ENCODE peak calls at places on chromosomes 7 and 10, in eight cellular contexts. U, G, O, J, L, E, I and V are unnamed samples.
A peak's percentile ranks its signal among the peaks of the same experiment; 100 is the strongest.

GRCh38 chr7:101168412-101169049 is 3.2 kb upstream of the VGF start:
- DNase-seq in U (no peak), G (no peak), O (no peak), J (no peak), L (no peak), E (no peak), I (no peak), V (no peak)

GRCh38 chr10:51422311-51423120 is 276.9 kb downstream of the CSTF2T start:
- DNase-seq in U (peak; percentile 31), G (peak; percentile 50), O (no peak), J (peak; percentile 54), L (peak; percentile 32), E (no peak), I (no peak), V (peak; percentile 27)

GRCh38 chr7:23106801-23107713 is 1.5 kb downstream of the KLHL7 start:
- DNase-seq in U (no peak), G (peak; percentile 20), O (no peak), J (no peak), L (no peak), E (no peak), I (no peak), V (no peak)

GRCh38 chr10:72274730-72275350 is 1.1 kb downstream of the DDIT4 start:
- DNase-seq in U (peak; percentile 88), G (peak; percentile 32), O (no peak), J (peak; percentile 47), L (no peak), E (peak; percentile 34), I (peak; percentile 93), V (peak; percentile 49)

GRCh38 chr10:47092822-47093221 is 181.6 kb downstream of the PTPN20 start:
- DNase-seq in U (no peak), G (no peak), O (no peak), J (no peak), L (no peak), E (no peak), I (no peak), V (no peak)

GRCh38 chr10:986881-987634 is 1.2 kb upstream of the GTPBP4 start:
- DNase-seq in U (no peak), G (peak; percentile 93), O (peak; percentile 81), J (no peak), L (peak; percentile 55), E (no peak), I (no peak), V (no peak)

GRCh38 chr10:21989453-21990154 is 13.9 kb downstream of the DNAJC1 start:
- DNase-seq in U (peak; percentile 33), G (peak; percentile 63), O (peak; percentile 28), J (peak; percentile 48), L (no peak), E (no peak), I (peak; percentile 52), V (peak; percentile 45)

GRCh38 chr10:79047875-79048638 is 20.7 kb upstream of the ZMIZ1 start:
- DNase-seq in U (peak; percentile 31), G (no peak), O (no peak), J (no peak), L (no peak), E (no peak), I (no peak), V (peak; percentile 53)

GRCh38 chr7:82235710-82236109 is 207.9 kb downstream of the CACNA2D1 start:
- DNase-seq in U (no peak), G (peak; percentile 70), O (no peak), J (no peak), L (no peak), E (no peak), I (no peak), V (no peak)

GRCh38 chr10:16183989-16184643 is 252.7 kb upstream of the PTER start:
- DNase-seq in U (no peak), G (no peak), O (no peak), J (no peak), L (no peak), E (no peak), I (no peak), V (no peak)

GRCh38 chr10:122567056-122567660 is 6.6 kb downstream of the DMBT1 start:
- DNase-seq in U (peak; percentile 35), G (no peak), O (no peak), J (peak; percentile 37), L (no peak), E (no peak), I (no peak), V (peak; percentile 28)
- TF ChIP-seq CTCF in U (peak; percentile 64), G (peak; percentile 43), O (peak; percentile 66), J (peak; percentile 52), L (peak; percentile 54), E (no peak), I (peak; percentile 30), V (peak; percentile 35)

GRCh38 chr7:136807598-136807997 is 60.9 kb upstream of the CHRM2 start:
- DNase-seq in U (no peak), G (no peak), O (no peak), J (no peak), L (no peak), E (no peak), I (no peak), V (no peak)
- TF ChIP-seq CTCF in U (no peak), G (no peak), O (no peak), J (no peak), L (no peak), E (no peak), I (no peak), V (no peak)

GRCh38 chr10:97612386-97612785 is 20.9 kb downstream of the MORN4 start:
- DNase-seq in U (no peak), G (peak; percentile 42), O (no peak), J (no peak), L (peak; percentile 15), E (no peak), I (no peak), V (peak; percentile 38)
- TF ChIP-seq CTCF in U (no peak), G (peak; percentile 8), O (peak; percentile 36), J (no peak), L (peak; percentile 32), E (no peak), I (peak; percentile 62), V (no peak)

DNA sequence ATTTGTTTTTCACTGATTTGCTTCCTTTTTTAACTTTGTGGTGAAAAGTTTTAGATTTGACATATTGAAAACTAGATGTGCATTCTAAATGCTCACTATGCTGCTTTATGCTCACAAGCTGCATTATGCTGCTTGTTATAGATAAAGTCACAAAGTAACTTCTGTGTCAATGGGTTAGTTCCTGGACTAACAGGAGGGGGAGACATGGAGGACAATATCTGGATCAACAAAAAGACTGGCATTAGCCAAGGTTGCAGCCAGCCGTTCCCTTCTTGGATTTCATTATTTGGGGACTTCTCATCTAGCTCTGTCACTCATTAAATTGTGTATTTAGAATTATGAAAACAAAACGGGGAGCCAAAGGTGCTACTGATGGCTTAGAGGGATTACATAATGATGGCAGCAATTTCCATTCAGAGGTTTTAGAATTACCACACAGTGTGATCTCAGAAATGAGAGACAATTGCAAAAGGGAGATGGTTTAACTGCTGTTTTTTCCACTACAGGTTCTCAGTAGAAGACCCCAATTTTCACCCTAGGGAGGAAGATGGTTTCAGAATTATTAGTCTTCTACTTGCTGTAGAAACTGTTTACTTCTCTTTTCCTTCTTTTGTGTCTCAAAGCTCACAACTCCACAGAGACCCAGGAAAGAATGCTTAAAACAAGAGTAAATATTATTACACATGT is 226.6 kb downstream of the INHBA start:
- DNase-seq in U (no peak), G (no peak), O (no peak), J (no peak), L (no peak), E (no peak), I (no peak), V (no peak)
- TF ChIP-seq CTCF in U (no peak), G (no peak), O (no peak), J (no peak), L (peak; percentile 4), E (no peak), I (no peak), V (no peak)

GRCh38 chr7:141272417-141272816 is 198.6 kb downstream of the TMEM178B start:
- DNase-seq in U (no peak), G (no peak), O (no peak), J (no peak), L (no peak), E (no peak), I (no peak), V (no peak)
- TF ChIP-seq CTCF in U (no peak), G (no peak), O (no peak), J (no peak), L (no peak), E (no peak), I (no peak), V (no peak)

DNA sequence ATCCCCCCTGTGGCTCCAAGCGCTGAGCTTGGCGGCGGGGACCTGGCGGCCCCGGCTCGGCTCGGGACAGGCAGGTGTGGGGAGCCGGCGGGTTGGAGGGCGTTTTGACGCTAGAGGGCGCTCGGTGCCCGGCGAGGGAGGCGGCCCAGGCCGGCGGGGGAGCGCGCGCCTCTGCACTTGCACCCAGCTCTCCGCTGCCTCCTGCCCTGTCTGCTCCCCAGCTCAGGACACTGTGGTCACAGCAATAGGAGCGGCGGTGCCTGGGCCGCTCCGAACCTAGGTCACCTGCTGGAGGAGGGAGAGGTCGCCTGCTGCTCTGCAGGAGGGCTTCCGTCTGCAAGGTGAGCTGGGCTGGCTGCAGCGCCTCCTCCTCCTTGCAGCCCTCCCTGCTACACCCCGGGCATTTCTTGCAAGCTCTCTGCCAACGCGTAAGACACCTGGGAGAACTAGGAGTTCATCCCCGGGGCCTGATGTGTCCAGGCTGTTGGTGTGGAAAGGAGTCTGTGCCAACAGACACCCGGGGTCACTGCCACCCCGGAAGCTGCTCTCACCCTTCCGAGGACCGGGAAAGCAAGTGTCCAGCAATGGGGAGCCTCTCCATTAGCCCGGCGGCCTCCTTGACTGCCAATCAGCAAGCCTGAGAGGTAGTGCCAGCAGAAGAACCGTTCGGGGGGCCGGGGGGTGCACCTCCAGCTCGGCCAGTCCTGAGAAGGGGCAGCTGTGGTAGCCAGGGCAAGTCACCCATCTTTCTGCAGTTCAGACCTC is 620.4 kb downstream of the GALNT17 start:
- DNase-seq in U (peak; percentile 91), G (no peak), O (no peak), J (peak; percentile 89), L (no peak), E (no peak), I (no peak), V (peak; percentile 63)
- TF ChIP-seq CTCF in U (peak; percentile 91), G (peak; percentile 43), O (peak; percentile 50), J (peak; percentile 87), L (peak; percentile 14), E (no peak), I (peak; percentile 34), V (peak; percentile 27)

GRCh38 chr10:102117391-102118159 is 2.6 kb downstream of the LDB1 start:
- DNase-seq in U (peak; percentile 76), G (peak; percentile 73), O (no peak), J (peak; percentile 50), L (peak; percentile 41), E (no peak), I (peak; percentile 91), V (no peak)
- TF ChIP-seq CTCF in U (peak; percentile 35), G (no peak), O (peak; percentile 42), J (peak; percentile 7), L (peak; percentile 34), E (no peak), I (no peak), V (no peak)